ENCODE peak calls at places on chromosome 10, in eight cellular contexts. One of them, this sample, is unnamed. For H3K27me3 and H3K36me3, the result is how much of the 10 kb centered on the place peaks cover.

GRCh38 chr10:4810093-4810492 is 15.9 kb upstream of the AKR1E2 start:
- DNase-seq in left lung: no peak
- DNase-seq in naive thymus-derived CD4-positive, alpha-beta T cell: no peak
- DNase-seq in SK-N-SH: no peak
- DNase-seq in endodermal cell: no peak
- DNase-seq in H7: no peak
- DNase-seq in NT2/D1: no peak
- DNase-seq in fibroblast of lung: peak
- DNase-seq in this sample: peak

GRCh38 chr10:6473430-6473829 is 106.6 kb downstream of the PRKCQ start:
- DNase-seq in NT2/D1: no peak
- DNase-seq in SK-N-SH: no peak
- DNase-seq in H7: no peak
- DNase-seq in endodermal cell: no peak
- DNase-seq in fibroblast of lung: no peak
- DNase-seq in naive thymus-derived CD4-positive, alpha-beta T cell: peak
- DNase-seq in left lung: no peak
- DNase-seq in this sample: no peak

GRCh38 chr10:44193156-44193555 is 191.7 kb downstream of the CXCL12 start:
- DNase-seq in NT2/D1: no peak
- DNase-seq in left lung: no peak
- DNase-seq in naive thymus-derived CD4-positive, alpha-beta T cell: no peak
- DNase-seq in endodermal cell: no peak
- DNase-seq in H7: no peak
- DNase-seq in SK-N-SH: no peak
- DNase-seq in fibroblast of lung: no peak
- DNase-seq in this sample: no peak

GRCh38 chr10:48599830-48600134 is 5.1 kb downstream of the ARHGAP22 start:
- DNase-seq in H7: no peak
- DNase-seq in endodermal cell: no peak
- DNase-seq in fibroblast of lung: no peak
- DNase-seq in left lung: no peak
- DNase-seq in NT2/D1: no peak
- DNase-seq in SK-N-SH: no peak
- DNase-seq in naive thymus-derived CD4-positive, alpha-beta T cell: no peak
- DNase-seq in this sample: no peak

GRCh38 chr10:132703305-132704007 is 82.5 kb downstream of the NKX6-2 start:
- DNase-seq in H7: no peak
- DNase-seq in SK-N-SH: no peak
- DNase-seq in fibroblast of lung: no peak
- DNase-seq in left lung: peak
- DNase-seq in NT2/D1: no peak
- DNase-seq in naive thymus-derived CD4-positive, alpha-beta T cell: no peak
- DNase-seq in endodermal cell: peak
- DNase-seq in this sample: no peak

GRCh38 chr10:55400075-55400474 is 599.0 kb upstream of the PCDH15 start:
- DNase-seq in H7: no peak
- DNase-seq in SK-N-SH: no peak
- DNase-seq in fibroblast of lung: peak
- DNase-seq in NT2/D1: no peak
- DNase-seq in naive thymus-derived CD4-positive, alpha-beta T cell: no peak
- DNase-seq in endodermal cell: no peak
- DNase-seq in left lung: no peak
- DNase-seq in this sample: peak

GRCh38 chr10:123869015-123869414 is 22.6 kb downstream of the CPXM2 start:
- DNase-seq in left lung: no peak
- DNase-seq in NT2/D1: no peak
- DNase-seq in SK-N-SH: no peak
- DNase-seq in endodermal cell: peak
- DNase-seq in H7: no peak
- DNase-seq in naive thymus-derived CD4-positive, alpha-beta T cell: no peak
- DNase-seq in fibroblast of lung: no peak
- DNase-seq in this sample: no peak

GRCh38 chr10:82267014-82267413 is 392.0 kb downstream of the NRG3 start:
- DNase-seq in left lung: no peak
- DNase-seq in naive thymus-derived CD4-positive, alpha-beta T cell: no peak
- DNase-seq in H7: no peak
- DNase-seq in SK-N-SH: no peak
- DNase-seq in NT2/D1: no peak
- DNase-seq in fibroblast of lung: no peak
- DNase-seq in endodermal cell: no peak
- DNase-seq in this sample: no peak

GRCh38 chr10:28801869-28802268 is 124.5 kb downstream of the BAMBI start:
- DNase-seq in NT2/D1: no peak
- DNase-seq in endodermal cell: no peak
- DNase-seq in left lung: no peak
- DNase-seq in fibroblast of lung: no peak
- DNase-seq in SK-N-SH: no peak
- DNase-seq in naive thymus-derived CD4-positive, alpha-beta T cell: no peak
- DNase-seq in H7: no peak
- DNase-seq in this sample: no peak

GRCh38 chr10:98910048-98910447 is 325.6 kb downstream of the HPSE2 start:
- DNase-seq in H7: no peak
- DNase-seq in SK-N-SH: peak
- DNase-seq in endodermal cell: no peak
- DNase-seq in naive thymus-derived CD4-positive, alpha-beta T cell: no peak
- DNase-seq in left lung: no peak
- DNase-seq in NT2/D1: no peak
- DNase-seq in fibroblast of lung: peak
- DNase-seq in this sample: no peak

GRCh38 chr10:77925795-77926565 is 575 bp downstream of the DLG5 start:
- DNase-seq in fibroblast of lung: peak
- DNase-seq in SK-N-SH: peak
- DNase-seq in left lung: peak
- DNase-seq in H7: peak
- DNase-seq in naive thymus-derived CD4-positive, alpha-beta T cell: no peak
- DNase-seq in endodermal cell: peak
- DNase-seq in NT2/D1: no peak
- DNase-seq in this sample: peak

GRCh38 chr10:52455095-52455494 is 141.0 kb downstream of the DKK1 start:
- DNase-seq in NT2/D1: no peak
- DNase-seq in SK-N-SH: no peak
- DNase-seq in H7: no peak
- DNase-seq in naive thymus-derived CD4-positive, alpha-beta T cell: no peak
- DNase-seq in fibroblast of lung: no peak
- DNase-seq in left lung: no peak
- DNase-seq in endodermal cell: peak
- DNase-seq in this sample: no peak

GRCh38 chr10:48983648-48984359 is 44.2 kb upstream of the LRRC18 start:
- DNase-seq in NT2/D1: no peak
- DNase-seq in left lung: no peak
- DNase-seq in H7: no peak
- DNase-seq in naive thymus-derived CD4-positive, alpha-beta T cell: no peak
- DNase-seq in endodermal cell: no peak
- DNase-seq in SK-N-SH: no peak
- DNase-seq in fibroblast of lung: no peak
- DNase-seq in this sample: no peak

GRCh38 chr10:68106656-68107055 is 2.6 kb upstream of the MYPN start:
- DNase-seq in left lung: no peak
- DNase-seq in H7: no peak
- DNase-seq in fibroblast of lung: peak
- DNase-seq in NT2/D1: no peak
- DNase-seq in SK-N-SH: no peak
- DNase-seq in endodermal cell: no peak
- DNase-seq in naive thymus-derived CD4-positive, alpha-beta T cell: no peak
- DNase-seq in this sample: peak

GRCh38 chr10:113078282-113078907 is 128.3 kb downstream of the TCF7L2 start:
- DNase-seq in NT2/D1: no peak
- DNase-seq in left lung: no peak
- DNase-seq in SK-N-SH: no peak
- DNase-seq in endodermal cell: peak
- DNase-seq in fibroblast of lung: no peak
- DNase-seq in naive thymus-derived CD4-positive, alpha-beta T cell: no peak
- DNase-seq in H7: no peak
- DNase-seq in this sample: no peak

GRCh38 chr10:26031300-26031699 is 97.3 kb downstream of the MYO3A start:
- DNase-seq in left lung: no peak
- DNase-seq in fibroblast of lung: no peak
- DNase-seq in naive thymus-derived CD4-positive, alpha-beta T cell: no peak
- DNase-seq in endodermal cell: no peak
- DNase-seq in NT2/D1: no peak
- DNase-seq in H7: no peak
- DNase-seq in SK-N-SH: no peak
- DNase-seq in this sample: no peak

GRCh38 chr10:64286533-64286932 is 765.3 kb downstream of the REEP3 start:
- DNase-seq in NT2/D1: no peak
- DNase-seq in left lung: no peak
- DNase-seq in naive thymus-derived CD4-positive, alpha-beta T cell: no peak
- DNase-seq in H7: no peak
- DNase-seq in endodermal cell: no peak
- DNase-seq in fibroblast of lung: no peak
- DNase-seq in SK-N-SH: no peak
- DNase-seq in this sample: no peak

GRCh38 chr10:14889318-14889717 is 10.7 kb downstream of the SUV39H2 start:
- DNase-seq in H7: peak
- DNase-seq in endodermal cell: no peak
- DNase-seq in fibroblast of lung: peak
- DNase-seq in SK-N-SH: peak
- DNase-seq in naive thymus-derived CD4-positive, alpha-beta T cell: no peak
- DNase-seq in NT2/D1: no peak
- DNase-seq in left lung: no peak
- DNase-seq in this sample: no peak

GRCh38 chr10:95573497-95573896 is 12.3 kb upstream of the SORBS1 start:
- DNase-seq in left lung: no peak
- DNase-seq in H7: no peak
- DNase-seq in endodermal cell: no peak
- DNase-seq in NT2/D1: no peak
- DNase-seq in naive thymus-derived CD4-positive, alpha-beta T cell: no peak
- DNase-seq in SK-N-SH: no peak
- DNase-seq in fibroblast of lung: no peak
- DNase-seq in this sample: no peak
- H3K27me3 ChIP-seq in left lung: under half
- H3K27me3 ChIP-seq in H7: under half
- H3K27me3 ChIP-seq in endodermal cell: under half
- H3K27me3 ChIP-seq in NT2/D1: under half
- H3K27me3 ChIP-seq in naive thymus-derived CD4-positive, alpha-beta T cell: under half
- H3K27me3 ChIP-seq in SK-N-SH: under half
- H3K27me3 ChIP-seq in fibroblast of lung: under half
- H3K27me3 ChIP-seq in this sample: under half

DNA sequence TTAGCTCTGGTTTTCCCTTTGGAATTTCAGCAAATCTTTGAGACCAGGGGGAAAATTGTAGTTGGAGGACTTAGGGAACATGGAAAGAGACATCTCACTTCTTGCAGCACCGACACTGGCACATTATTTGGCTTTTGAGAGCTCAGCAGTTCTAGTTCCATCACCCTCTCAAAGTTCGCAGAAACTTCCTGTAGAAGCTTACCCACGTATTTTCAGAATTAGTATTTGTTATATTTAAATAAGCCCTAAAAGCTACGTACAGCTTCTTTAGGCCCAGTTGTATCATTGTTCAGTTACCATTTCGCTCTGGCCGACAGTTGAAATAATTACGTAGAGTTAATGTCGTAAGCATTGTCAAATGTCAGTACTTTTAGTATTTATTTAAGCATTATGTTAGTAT is 13.4 kb downstream of the CEP55 start:
- DNase-seq in H7: no peak
- DNase-seq in fibroblast of lung: no peak
- DNase-seq in SK-N-SH: no peak
- DNase-seq in NT2/D1: no peak
- DNase-seq in endodermal cell: no peak
- DNase-seq in left lung: no peak
- DNase-seq in naive thymus-derived CD4-positive, alpha-beta T cell: no peak
- DNase-seq in this sample: no peak
- H3K36me3 ChIP-seq in H7: under half
- H3K36me3 ChIP-seq in fibroblast of lung: under half
- H3K36me3 ChIP-seq in SK-N-SH: under half
- H3K36me3 ChIP-seq in NT2/D1: under half
- H3K36me3 ChIP-seq in endodermal cell: half or more
- H3K36me3 ChIP-seq in left lung: under half
- H3K36me3 ChIP-seq in naive thymus-derived CD4-positive, alpha-beta T cell: under half
- H3K36me3 ChIP-seq in this sample: half or more

GRCh38 chr10:89793649-89794254 is 92.4 kb downstream of the KIF20B start:
- DNase-seq in SK-N-SH: peak
- DNase-seq in fibroblast of lung: peak
- DNase-seq in left lung: no peak
- DNase-seq in endodermal cell: peak
- DNase-seq in naive thymus-derived CD4-positive, alpha-beta T cell: peak
- DNase-seq in H7: peak
- DNase-seq in NT2/D1: peak
- DNase-seq in this sample: no peak
- H3K27me3 ChIP-seq in SK-N-SH: under half
- H3K27me3 ChIP-seq in fibroblast of lung: under half
- H3K27me3 ChIP-seq in left lung: under half
- H3K27me3 ChIP-seq in endodermal cell: under half
- H3K27me3 ChIP-seq in naive thymus-derived CD4-positive, alpha-beta T cell: under half
- H3K27me3 ChIP-seq in H7: under half
- H3K27me3 ChIP-seq in NT2/D1: under half
- H3K27me3 ChIP-seq in this sample: under half

GRCh38 chr10:70109064-70109729 is 23.4 kb downstream of the AIFM2 start:
- DNase-seq in left lung: no peak
- DNase-seq in fibroblast of lung: no peak
- DNase-seq in endodermal cell: no peak
- DNase-seq in naive thymus-derived CD4-positive, alpha-beta T cell: no peak
- DNase-seq in SK-N-SH: no peak
- DNase-seq in NT2/D1: no peak
- DNase-seq in H7: no peak
- DNase-seq in this sample: no peak
- H3K36me3 ChIP-seq in left lung: under half
- H3K36me3 ChIP-seq in fibroblast of lung: under half
- H3K36me3 ChIP-seq in endodermal cell: half or more
- H3K36me3 ChIP-seq in naive thymus-derived CD4-positive, alpha-beta T cell: under half
- H3K36me3 ChIP-seq in SK-N-SH: under half
- H3K36me3 ChIP-seq in NT2/D1: half or more
- H3K36me3 ChIP-seq in H7: under half
- H3K36me3 ChIP-seq in this sample: under half

GRCh38 chr10:97640174-97640867 is at the start of gene PI4K2A:
- DNase-seq in fibroblast of lung: peak
- DNase-seq in endodermal cell: peak
- DNase-seq in SK-N-SH: peak
- DNase-seq in left lung: peak
- DNase-seq in H7: peak
- DNase-seq in naive thymus-derived CD4-positive, alpha-beta T cell: peak
- DNase-seq in NT2/D1: peak
- DNase-seq in this sample: peak
- H3K27me3 ChIP-seq in fibroblast of lung: under half
- H3K27me3 ChIP-seq in endodermal cell: under half
- H3K27me3 ChIP-seq in SK-N-SH: under half
- H3K27me3 ChIP-seq in left lung: under half
- H3K27me3 ChIP-seq in H7: under half
- H3K27me3 ChIP-seq in naive thymus-derived CD4-positive, alpha-beta T cell: under half
- H3K27me3 ChIP-seq in NT2/D1: under half
- H3K27me3 ChIP-seq in this sample: under half

DNA sequence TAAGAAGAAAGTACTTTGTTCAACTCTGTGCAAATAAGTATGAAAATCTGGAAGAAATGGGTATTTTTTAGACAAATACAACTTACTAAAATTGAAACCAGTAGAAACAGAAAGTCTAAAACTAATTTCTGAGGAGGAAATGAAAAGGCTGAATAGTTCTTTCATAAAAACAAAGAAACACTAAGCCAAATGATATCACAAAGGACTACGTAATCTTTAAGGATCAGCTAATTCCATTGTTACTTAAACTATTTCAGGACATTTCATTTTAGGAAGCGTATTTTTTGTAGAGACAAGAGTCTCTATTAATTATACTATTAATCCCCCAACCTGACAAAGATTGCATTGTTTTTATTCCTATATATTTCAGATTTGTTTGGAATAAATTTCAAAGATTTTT is 11.2 kb upstream of the CCSER2 start:
- DNase-seq in endodermal cell: no peak
- DNase-seq in SK-N-SH: no peak
- DNase-seq in NT2/D1: no peak
- DNase-seq in naive thymus-derived CD4-positive, alpha-beta T cell: no peak
- DNase-seq in fibroblast of lung: no peak
- DNase-seq in H7: no peak
- DNase-seq in left lung: no peak
- DNase-seq in this sample: no peak
- H3K36me3 ChIP-seq in endodermal cell: under half
- H3K36me3 ChIP-seq in SK-N-SH: under half
- H3K36me3 ChIP-seq in NT2/D1: under half
- H3K36me3 ChIP-seq in naive thymus-derived CD4-positive, alpha-beta T cell: under half
- H3K36me3 ChIP-seq in fibroblast of lung: under half
- H3K36me3 ChIP-seq in H7: under half
- H3K36me3 ChIP-seq in left lung: under half
- H3K36me3 ChIP-seq in this sample: under half

GRCh38 chr10:71465576-71466252 is 69.0 kb downstream of the CDH23 start:
- DNase-seq in fibroblast of lung: no peak
- DNase-seq in endodermal cell: no peak
- DNase-seq in NT2/D1: no peak
- DNase-seq in left lung: no peak
- DNase-seq in naive thymus-derived CD4-positive, alpha-beta T cell: no peak
- DNase-seq in H7: no peak
- DNase-seq in SK-N-SH: no peak
- DNase-seq in this sample: no peak
- H3K27me3 ChIP-seq in fibroblast of lung: under half
- H3K27me3 ChIP-seq in endodermal cell: under half
- H3K27me3 ChIP-seq in NT2/D1: under half
- H3K27me3 ChIP-seq in left lung: under half
- H3K27me3 ChIP-seq in naive thymus-derived CD4-positive, alpha-beta T cell: under half
- H3K27me3 ChIP-seq in H7: under half
- H3K27me3 ChIP-seq in SK-N-SH: under half
- H3K27me3 ChIP-seq in this sample: under half